ENCODE peak calls at places on chromosomes 5 and 9, in seven cellular contexts. S is neural crest cell; W is lung microvascular endothelial cell; Z is central memory CD8-positive, alpha-beta T cell; H is psoas muscle; P is nucleus accumbens; A is A673. F is an unnamed sample.
A peak's percentile ranks its signal among the peaks of the same experiment; 100 is the strongest.

GRCh38 chr9:70470050-70471015 is 55.9 kb upstream of the KLF9 start:
- DNase-seq in S (no peak), W (no peak), Z (no peak), H (no peak), P (no peak), A (no peak), F (no peak)

GRCh38 chr5:171785517-171785916 is at the start of gene SMIM23:
- DNase-seq in S (no peak), W (no peak), Z (no peak), H (no peak), P (no peak), A (no peak), F (no peak)

GRCh38 chr9:106062252-106062651 is 367.9 kb downstream of the TMEM38B start:
- DNase-seq in S (no peak), W (no peak), Z (no peak), H (no peak), P (no peak), A (no peak), F (no peak)

GRCh38 chr5:159003045-159004030 is 96.4 kb downstream of the EBF1 start:
- DNase-seq in S (no peak), W (peak; percentile 10), Z (no peak), H (no peak), P (no peak), A (peak; percentile 55), F (no peak)

GRCh38 chr5:72848474-72849428 is 32.3 kb downstream of the TNPO1 start:
- DNase-seq in S (peak; percentile 66), W (peak; percentile 66), Z (peak; percentile 14), H (peak; percentile 82), P (peak; percentile 33), A (peak; percentile 44), F (no peak)

GRCh38 chr9:88537743-88538055 is 2.7 kb downstream of the NXNL2 start:
- DNase-seq in S (peak; percentile 18), W (peak; percentile 20), Z (no peak), H (peak; percentile 57), P (peak; percentile 72), A (peak; percentile 64), F (no peak)

GRCh38 chr5:150306775-150307174 is 4.1 kb upstream of the ARSI start:
- DNase-seq in S (no peak), W (no peak), Z (no peak), H (no peak), P (no peak), A (no peak), F (no peak)

GRCh38 chr9:75455444-75455921 is 367.2 kb downstream of the OSTF1 start:
- DNase-seq in S (no peak), W (no peak), Z (no peak), H (no peak), P (no peak), A (peak; percentile 9), F (no peak)

GRCh38 chr5:177350776-177351391 is 584 bp downstream of the LMAN2 start:
- DNase-seq in S (no peak), W (no peak), Z (no peak), H (peak; percentile 57), P (no peak), A (no peak), F (no peak)

GRCh38 chr5:73796164-73797141 is 170.5 kb downstream of the ARHGEF28 start:
- DNase-seq in S (no peak), W (peak; percentile 91), Z (peak; percentile 17), H (no peak), P (no peak), A (peak; percentile 85), F (no peak)

GRCh38 chr5:148739524-148739923 is 85.2 kb upstream of the HTR4 start:
- DNase-seq in S (no peak), W (no peak), Z (no peak), H (no peak), P (no peak), A (no peak), F (no peak)

GRCh38 chr5:95959964-95960801 is 1.5 kb downstream of the ELL2 start:
- DNase-seq in S (no peak), W (peak; percentile 60), Z (peak; percentile 12), H (no peak), P (peak; percentile 42), A (peak; percentile 28), F (no peak)

GRCh38 chr9:133041958-133042357 is 11.2 kb downstream of the GTF3C5 start:
- DNase-seq in S (no peak), W (no peak), Z (no peak), H (no peak), P (no peak), A (no peak), F (no peak)

GRCh38 chr5:172450453-172450852 is 3.9 kb downstream of the SH3PXD2B start:
- DNase-seq in S (no peak), W (no peak), Z (no peak), H (no peak), P (no peak), A (no peak), F (no peak)

GRCh38 chr5:170623576-170624181 is 119.9 kb downstream of the KCNIP1 start:
- DNase-seq in S (peak; percentile 67), W (peak; percentile 90), Z (no peak), H (no peak), P (no peak), A (peak; percentile 56), F (peak; percentile 21)

F was measured in LNCaP clone FGC.